ENCODE peak calls at places on chromosome 7, in eight cellular contexts. M, J, N, H, Q, P, I and S are unnamed samples.

GRCh38 chr7:51366930-51367613 is 50.5 kb upstream of the COBL start:
- DNase-seq in M (peak), J (no peak), N (peak), H (no peak), Q (peak), P (peak), I (peak), S (peak)

GRCh38 chr7:54728411-54728810 is 30.6 kb downstream of the SEC61G start:
- DNase-seq in M (no peak), J (no peak), N (no peak), H (no peak), Q (no peak), P (no peak), I (no peak), S (no peak)

GRCh38 chr7:128055668-128056067 is 24.4 kb upstream of the LRRC4 start:
- DNase-seq in M (no peak), J (no peak), N (no peak), H (no peak), Q (no peak), P (no peak), I (no peak), S (no peak)

GRCh38 chr7:127391591-127392181 is 822 bp downstream of the ZNF800 start:
- DNase-seq in M (peak), J (no peak), N (peak), H (peak), Q (peak), P (no peak), I (peak), S (peak)

GRCh38 chr7:25675789-25676474 is 447.6 kb upstream of the NPVF start:
- DNase-seq in M (no peak), J (no peak), N (no peak), H (no peak), Q (no peak), P (no peak), I (no peak), S (no peak)

GRCh38 chr7:68542831-68543230 is 1055.4 kb upstream of the AUTS2 start:
- DNase-seq in M (no peak), J (no peak), N (no peak), H (no peak), Q (no peak), P (no peak), I (no peak), S (no peak)

GRCh38 chr7:132739271-132739955 is 163.1 kb upstream of the PLXNA4 start:
- DNase-seq in M (no peak), J (peak), N (peak), H (no peak), Q (peak), P (peak), I (no peak), S (no peak)

GRCh38 chr7:25727876-25728275 is 424.1 kb upstream of the NFE2L3 start:
- DNase-seq in M (no peak), J (no peak), N (no peak), H (no peak), Q (no peak), P (no peak), I (no peak), S (no peak)

GRCh38 chr7:90216771-90217170 is 5.2 kb downstream of the STEAP2 start:
- DNase-seq in M (no peak), J (no peak), N (no peak), H (no peak), Q (no peak), P (no peak), I (no peak), S (no peak)

GRCh38 chr7:84729284-84729683 is 457.6 kb downstream of the SEMA3D start:
- DNase-seq in M (no peak), J (no peak), N (no peak), H (no peak), Q (peak), P (no peak), I (no peak), S (no peak)

GRCh38 chr7:28498636-28499035 is 86.3 kb downstream of the CREB5 start:
- DNase-seq in M (no peak), J (no peak), N (no peak), H (no peak), Q (no peak), P (no peak), I (no peak), S (no peak)

GRCh38 chr7:45129906-45130305 is 18.4 kb upstream of the TBRG4 start:
- DNase-seq in M (no peak), J (no peak), N (no peak), H (no peak), Q (no peak), P (no peak), I (no peak), S (no peak)

GRCh38 chr7:154898973-154899855 is 103.7 kb downstream of the PAXIP1 start:
- DNase-seq in M (no peak), J (no peak), N (no peak), H (no peak), Q (no peak), P (no peak), I (no peak), S (no peak)

GRCh38 chr7:41810258-41810576 is 107.3 kb upstream of the INHBA start:
- DNase-seq in M (no peak), J (no peak), N (no peak), H (no peak), Q (no peak), P (no peak), I (no peak), S (no peak)

GRCh38 chr7:35802649-35803048 is 1.8 kb downstream of the SEPTIN7 start:
- DNase-seq in M (peak), J (no peak), N (no peak), H (no peak), Q (no peak), P (peak), I (peak), S (peak)

GRCh38 chr7:27581119-27581518 is 81.6 kb downstream of the HIBADH start:
- DNase-seq in M (no peak), J (no peak), N (no peak), H (no peak), Q (no peak), P (no peak), I (no peak), S (no peak)

GRCh38 chr7:140557809-140558518 is 78.7 kb upstream of the MKRN1 start:
- DNase-seq in M (no peak), J (no peak), N (no peak), H (no peak), Q (no peak), P (peak), I (no peak), S (no peak)

GRCh38 chr7:52838981-52839411 is 196.4 kb upstream of the POM121L12 start:
- DNase-seq in M (no peak), J (no peak), N (no peak), H (no peak), Q (no peak), P (peak), I (no peak), S (no peak)

GRCh38 chr7:50814166-50814565 is 31.5 kb upstream of the GRB10 start:
- DNase-seq in M (no peak), J (no peak), N (no peak), H (no peak), Q (no peak), P (no peak), I (no peak), S (no peak)

GRCh38 chr7:72445580-72445979 is 33.4 kb upstream of the CALN1 start:
- DNase-seq in M (no peak), J (no peak), N (no peak), H (no peak), Q (no peak), P (no peak), I (no peak), S (no peak)

GRCh38 chr7:46989247-46989646 is 592.7 kb downstream of the TNS3 start:
- DNase-seq in M (no peak), J (no peak), N (no peak), H (no peak), Q (no peak), P (no peak), I (no peak), S (no peak)

GRCh38 chr7:139523988-139524815 is 717 bp downstream of the CLEC2L start:
- DNase-seq in M (no peak), J (no peak), N (no peak), H (no peak), Q (no peak), P (no peak), I (no peak), S (no peak)

GRCh38 chr7:142012825-142013506 is 17.3 kb downstream of the MGAM start:
- DNase-seq in M (no peak), J (no peak), N (no peak), H (no peak), Q (no peak), P (peak), I (no peak), S (no peak)

GRCh38 chr7:80614911-80615310 is 23.5 kb upstream of the CD36 start:
- DNase-seq in M (no peak), J (peak), N (no peak), H (no peak), Q (peak), P (peak), I (no peak), S (no peak)